ENCODE peak calls at places on chromosomes 12 and 14, in ten cellular contexts. One of them, this sample, is unnamed.

GRCh38 chr14:104724407-104724980 is 465 bp downstream of the ADSS1 start:
- DNase-seq in cardiac muscle cell: no peak
- DNase-seq in lower lobe of right lung: peak
- DNase-seq in A673: no peak
- DNase-seq in MM.1S: no peak
- DNase-seq in BJ: no peak
- DNase-seq in pancreas: peak
- DNase-seq in kidney: peak
- DNase-seq in cardiac fibroblast: peak
- DNase-seq in suprapubic skin: no peak
- DNase-seq in this sample: no peak

GRCh38 chr12:75511116-75512048 is at the start of gene KRR1:
- DNase-seq in cardiac muscle cell: peak
- DNase-seq in lower lobe of right lung: peak
- DNase-seq in A673: peak
- DNase-seq in MM.1S: peak
- DNase-seq in BJ: peak
- DNase-seq in pancreas: peak
- DNase-seq in kidney: peak
- DNase-seq in cardiac fibroblast: peak
- DNase-seq in suprapubic skin: peak
- DNase-seq in this sample: peak

GRCh38 chr14:72715910-72716268 is 178.0 kb downstream of the DPF3 start:
- DNase-seq in cardiac muscle cell: no peak
- DNase-seq in lower lobe of right lung: no peak
- DNase-seq in A673: no peak
- DNase-seq in MM.1S: no peak
- DNase-seq in BJ: no peak
- DNase-seq in pancreas: no peak
- DNase-seq in kidney: peak
- DNase-seq in cardiac fibroblast: peak
- DNase-seq in suprapubic skin: no peak
- DNase-seq in this sample: no peak

GRCh38 chr12:58811346-58811745 is 109.0 kb downstream of the LRIG3 start:
- DNase-seq in cardiac muscle cell: no peak
- DNase-seq in lower lobe of right lung: no peak
- DNase-seq in A673: no peak
- DNase-seq in MM.1S: no peak
- DNase-seq in BJ: no peak
- DNase-seq in pancreas: no peak
- DNase-seq in kidney: no peak
- DNase-seq in cardiac fibroblast: no peak
- DNase-seq in suprapubic skin: no peak
- DNase-seq in this sample: peak

GRCh38 chr14:88961214-88961613 is 136.8 kb downstream of the TTC8 start:
- DNase-seq in cardiac muscle cell: no peak
- DNase-seq in lower lobe of right lung: no peak
- DNase-seq in A673: no peak
- DNase-seq in MM.1S: no peak
- DNase-seq in BJ: no peak
- DNase-seq in pancreas: peak
- DNase-seq in kidney: no peak
- DNase-seq in cardiac fibroblast: no peak
- DNase-seq in suprapubic skin: no peak
- DNase-seq in this sample: no peak

GRCh38 chr12:90028620-90029051 is 320.0 kb upstream of the ATP2B1 start:
- DNase-seq in cardiac muscle cell: no peak
- DNase-seq in lower lobe of right lung: no peak
- DNase-seq in A673: peak
- DNase-seq in MM.1S: no peak
- DNase-seq in BJ: no peak
- DNase-seq in pancreas: no peak
- DNase-seq in kidney: no peak
- DNase-seq in cardiac fibroblast: no peak
- DNase-seq in suprapubic skin: no peak
- DNase-seq in this sample: no peak

GRCh38 chr14:65456247-65456646 is 43.7 kb downstream of the FUT8 start:
- DNase-seq in cardiac muscle cell: no peak
- DNase-seq in lower lobe of right lung: no peak
- DNase-seq in A673: no peak
- DNase-seq in MM.1S: no peak
- DNase-seq in BJ: no peak
- DNase-seq in pancreas: no peak
- DNase-seq in kidney: no peak
- DNase-seq in cardiac fibroblast: no peak
- DNase-seq in suprapubic skin: no peak
- DNase-seq in this sample: no peak

GRCh38 chr12:109720152-109720855 is 6.7 kb downstream of the FAM222A start:
- DNase-seq in cardiac muscle cell: no peak
- DNase-seq in lower lobe of right lung: no peak
- DNase-seq in A673: no peak
- DNase-seq in MM.1S: no peak
- DNase-seq in BJ: no peak
- DNase-seq in pancreas: no peak
- DNase-seq in kidney: no peak
- DNase-seq in cardiac fibroblast: no peak
- DNase-seq in suprapubic skin: no peak
- DNase-seq in this sample: no peak

GRCh38 chr12:27176765-27177164 is 67.3 kb upstream of the STK38L start:
- DNase-seq in cardiac muscle cell: peak
- DNase-seq in lower lobe of right lung: no peak
- DNase-seq in A673: no peak
- DNase-seq in MM.1S: no peak
- DNase-seq in BJ: no peak
- DNase-seq in pancreas: no peak
- DNase-seq in kidney: no peak
- DNase-seq in cardiac fibroblast: peak
- DNase-seq in suprapubic skin: no peak
- DNase-seq in this sample: peak

GRCh38 chr14:99389171-99389826 is 91.4 kb downstream of the SETD3 start:
- DNase-seq in cardiac muscle cell: peak
- DNase-seq in lower lobe of right lung: peak
- DNase-seq in A673: peak
- DNase-seq in MM.1S: no peak
- DNase-seq in BJ: no peak
- DNase-seq in pancreas: no peak
- DNase-seq in kidney: no peak
- DNase-seq in cardiac fibroblast: peak
- DNase-seq in suprapubic skin: no peak
- DNase-seq in this sample: peak

GRCh38 chr12:14905269-14906004 is 19.8 kb upstream of the MGP start:
- DNase-seq in cardiac muscle cell: peak
- DNase-seq in lower lobe of right lung: no peak
- DNase-seq in A673: no peak
- DNase-seq in MM.1S: no peak
- DNase-seq in BJ: no peak
- DNase-seq in pancreas: no peak
- DNase-seq in kidney: no peak
- DNase-seq in cardiac fibroblast: peak
- DNase-seq in suprapubic skin: no peak
- DNase-seq in this sample: no peak

GRCh38 chr12:4202918-4203317 is 70.6 kb upstream of the CCND2 start:
- DNase-seq in cardiac muscle cell: no peak
- DNase-seq in lower lobe of right lung: no peak
- DNase-seq in A673: no peak
- DNase-seq in MM.1S: no peak
- DNase-seq in BJ: no peak
- DNase-seq in pancreas: no peak
- DNase-seq in kidney: no peak
- DNase-seq in cardiac fibroblast: no peak
- DNase-seq in suprapubic skin: no peak
- DNase-seq in this sample: no peak
- H3K4me3 ChIP-seq in cardiac muscle cell: no peak
- H3K4me3 ChIP-seq in lower lobe of right lung: no peak
- H3K4me3 ChIP-seq in A673: no peak
- H3K4me3 ChIP-seq in MM.1S: no peak
- H3K4me3 ChIP-seq in BJ: no peak
- H3K4me3 ChIP-seq in pancreas: no peak
- H3K4me3 ChIP-seq in kidney: no peak
- H3K4me3 ChIP-seq in cardiac fibroblast: no peak
- H3K4me3 ChIP-seq in suprapubic skin: no peak
- H3K4me3 ChIP-seq in this sample: no peak

GRCh38 chr12:3680919-3681594 is 71.9 kb downstream of the CRACR2A start:
- DNase-seq in cardiac muscle cell: peak
- DNase-seq in lower lobe of right lung: no peak
- DNase-seq in A673: no peak
- DNase-seq in MM.1S: no peak
- DNase-seq in BJ: no peak
- DNase-seq in pancreas: peak
- DNase-seq in kidney: no peak
- DNase-seq in cardiac fibroblast: peak
- DNase-seq in suprapubic skin: no peak
- DNase-seq in this sample: no peak
- TF ChIP-seq CTCF in cardiac muscle cell: peak
- TF ChIP-seq CTCF in lower lobe of right lung: no peak
- TF ChIP-seq CTCF in A673: no peak
- TF ChIP-seq CTCF in MM.1S: no peak
- TF ChIP-seq CTCF in BJ: no peak
- TF ChIP-seq CTCF in pancreas: no peak
- TF ChIP-seq CTCF in kidney: peak
- TF ChIP-seq CTCF in cardiac fibroblast: peak
- TF ChIP-seq CTCF in suprapubic skin: no peak
- TF ChIP-seq CTCF in this sample: no peak

GRCh38 chr12:48852734-48853168 is 788 bp upstream of the DDX23 start:
- DNase-seq in cardiac muscle cell: no peak
- DNase-seq in lower lobe of right lung: no peak
- DNase-seq in A673: no peak
- DNase-seq in MM.1S: no peak
- DNase-seq in BJ: no peak
- DNase-seq in pancreas: peak
- DNase-seq in kidney: no peak
- DNase-seq in cardiac fibroblast: no peak
- DNase-seq in suprapubic skin: no peak
- DNase-seq in this sample: no peak

GRCh38 chr12:48856379-48856778 is 4.4 kb upstream of the DDX23 start:
- DNase-seq in cardiac muscle cell: no peak
- DNase-seq in lower lobe of right lung: no peak
- DNase-seq in A673: no peak
- DNase-seq in MM.1S: no peak
- DNase-seq in BJ: no peak
- DNase-seq in pancreas: no peak
- DNase-seq in kidney: no peak
- DNase-seq in cardiac fibroblast: no peak
- DNase-seq in suprapubic skin: no peak
- DNase-seq in this sample: no peak

GRCh38 chr12:48851883-48852733 is at the start of gene DDX23:
- DNase-seq in cardiac muscle cell: peak
- DNase-seq in lower lobe of right lung: peak
- DNase-seq in A673: peak
- DNase-seq in MM.1S: peak
- DNase-seq in BJ: peak
- DNase-seq in pancreas: peak
- DNase-seq in kidney: peak
- DNase-seq in cardiac fibroblast: peak
- DNase-seq in suprapubic skin: peak
- DNase-seq in this sample: peak

GRCh38 chr12:48854488-48854887 is 2.5 kb upstream of the DDX23 start:
- DNase-seq in cardiac muscle cell: no peak
- DNase-seq in lower lobe of right lung: no peak
- DNase-seq in A673: no peak
- DNase-seq in MM.1S: no peak
- DNase-seq in BJ: no peak
- DNase-seq in pancreas: no peak
- DNase-seq in kidney: no peak
- DNase-seq in cardiac fibroblast: no peak
- DNase-seq in suprapubic skin: no peak
- DNase-seq in this sample: no peak

GRCh38 chr12:48853228-48853688 is 1.3 kb upstream of the DDX23 start:
- DNase-seq in cardiac muscle cell: peak
- DNase-seq in lower lobe of right lung: peak
- DNase-seq in A673: peak
- DNase-seq in MM.1S: peak
- DNase-seq in BJ: peak
- DNase-seq in pancreas: peak
- DNase-seq in kidney: peak
- DNase-seq in cardiac fibroblast: peak
- DNase-seq in suprapubic skin: peak
- DNase-seq in this sample: peak
- H3K4me3 ChIP-seq in cardiac muscle cell: no peak
- H3K4me3 ChIP-seq in lower lobe of right lung: peak
- H3K4me3 ChIP-seq in A673: peak
- H3K4me3 ChIP-seq in MM.1S: peak
- H3K4me3 ChIP-seq in BJ: no peak
- H3K4me3 ChIP-seq in pancreas: no peak
- H3K4me3 ChIP-seq in kidney: peak
- H3K4me3 ChIP-seq in cardiac fibroblast: peak
- H3K4me3 ChIP-seq in suprapubic skin: peak
- H3K4me3 ChIP-seq in this sample: peak

GRCh38 chr12:113823816-113824215 is 142.3 kb downstream of the RBM19 start:
- DNase-seq in cardiac muscle cell: no peak
- DNase-seq in lower lobe of right lung: no peak
- DNase-seq in A673: no peak
- DNase-seq in MM.1S: no peak
- DNase-seq in BJ: no peak
- DNase-seq in pancreas: no peak
- DNase-seq in kidney: no peak
- DNase-seq in cardiac fibroblast: no peak
- DNase-seq in suprapubic skin: no peak
- DNase-seq in this sample: no peak

GRCh38 chr12:113825705-113826104 is 140.4 kb downstream of the RBM19 start:
- DNase-seq in cardiac muscle cell: no peak
- DNase-seq in lower lobe of right lung: no peak
- DNase-seq in A673: no peak
- DNase-seq in MM.1S: no peak
- DNase-seq in BJ: no peak
- DNase-seq in pancreas: no peak
- DNase-seq in kidney: no peak
- DNase-seq in cardiac fibroblast: no peak
- DNase-seq in suprapubic skin: no peak
- DNase-seq in this sample: no peak

GRCh38 chr12:113822986-113823385 is 143.1 kb downstream of the RBM19 start:
- DNase-seq in cardiac muscle cell: no peak
- DNase-seq in lower lobe of right lung: no peak
- DNase-seq in A673: no peak
- DNase-seq in MM.1S: no peak
- DNase-seq in BJ: no peak
- DNase-seq in pancreas: no peak
- DNase-seq in kidney: no peak
- DNase-seq in cardiac fibroblast: no peak
- DNase-seq in suprapubic skin: no peak
- DNase-seq in this sample: no peak

GRCh38 chr12:113829212-113829611 is 136.9 kb downstream of the RBM19 start:
- DNase-seq in cardiac muscle cell: no peak
- DNase-seq in lower lobe of right lung: no peak
- DNase-seq in A673: no peak
- DNase-seq in MM.1S: no peak
- DNase-seq in BJ: no peak
- DNase-seq in pancreas: no peak
- DNase-seq in kidney: no peak
- DNase-seq in cardiac fibroblast: no peak
- DNase-seq in suprapubic skin: no peak
- DNase-seq in this sample: no peak

DNA sequence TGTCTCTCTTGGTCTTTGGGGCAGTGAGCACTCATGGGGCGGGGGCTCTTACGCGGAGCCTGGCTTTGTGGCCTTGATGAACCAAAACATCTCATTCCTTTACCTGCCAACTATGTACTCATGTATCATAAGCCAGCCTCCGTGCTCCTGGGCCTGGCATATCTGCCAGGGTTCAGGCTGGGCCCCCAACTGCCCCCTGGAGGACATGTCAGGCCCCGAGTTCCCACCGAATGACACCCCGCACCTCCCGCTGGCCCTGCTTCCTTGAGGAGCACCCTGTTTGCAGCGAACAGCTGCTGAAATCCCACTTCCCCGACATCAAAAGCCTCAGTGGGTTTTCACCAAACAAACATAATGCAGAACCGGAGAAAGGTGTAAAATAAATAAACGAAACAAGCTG is 139.3 kb downstream of the RBM19 start:
- DNase-seq in cardiac muscle cell: no peak
- DNase-seq in lower lobe of right lung: no peak
- DNase-seq in A673: no peak
- DNase-seq in MM.1S: no peak
- DNase-seq in BJ: no peak
- DNase-seq in pancreas: no peak
- DNase-seq in kidney: no peak
- DNase-seq in cardiac fibroblast: no peak
- DNase-seq in suprapubic skin: no peak
- DNase-seq in this sample: no peak
- TF ChIP-seq CTCF in cardiac muscle cell: peak
- TF ChIP-seq CTCF in lower lobe of right lung: no peak
- TF ChIP-seq CTCF in A673: no peak
- TF ChIP-seq CTCF in MM.1S: no peak
- TF ChIP-seq CTCF in BJ: no peak
- TF ChIP-seq CTCF in pancreas: no peak
- TF ChIP-seq CTCF in kidney: no peak
- TF ChIP-seq CTCF in cardiac fibroblast: no peak
- TF ChIP-seq CTCF in suprapubic skin: no peak
- TF ChIP-seq CTCF in this sample: peak

This sample was measured in NB4.